ENCODE peak calls at places on chromosomes 7 and 10, in seven cellular contexts. M is anterior cingulate cortex, V is lower lobe of right lung, Z is neural crest cell, Q is cardiac muscle cell, S is SW480, T is H7. B is an unnamed sample.

GRCh38 chr7:99011706-99012404 is 132.1 kb downstream of the SMURF1 start:
- DNase-seq in M (no peak), S (no peak), V (no peak), Q (no peak), T (peak; percentile 43), Z (no peak), B (no peak)

GRCh38 chr10:67476201-67476600 is 219.8 kb downstream of the CTNNA3 start:
- DNase-seq in M (no peak), Q (no peak), V (no peak), T (peak; percentile 7), Z (no peak), S (no peak), B (no peak)

GRCh38 chr10:60203993-60204618 is 185.6 kb downstream of the ANK3 start:
- DNase-seq in V (no peak), S (peak; percentile 22), Q (peak; percentile 75), T (no peak), Z (peak; percentile 6), M (no peak), B (peak; percentile 33)

GRCh38 chr7:141094336-141095070 is 20.6 kb downstream of the TMEM178B start:
- DNase-seq in Z (no peak), M (no peak), V (no peak), Q (no peak), T (no peak), S (no peak), B (no peak)

GRCh38 chr7:32154797-32155196 is 84.6 kb upstream of the PDE1C start:
- DNase-seq in T (no peak), V (no peak), M (no peak), Z (no peak), Q (peak; percentile 60), S (no peak), B (no peak)

GRCh38 chr7:25832926-25833325 is 319.1 kb upstream of the NFE2L3 start:
- DNase-seq in Q (peak; percentile 77), V (no peak), M (no peak), S (no peak), T (no peak), Z (no peak), B (no peak)

GRCh38 chr7:3912291-3912690 is 611.2 kb downstream of the SDK1 start:
- DNase-seq in M (no peak), Z (no peak), V (no peak), Q (no peak), S (no peak), T (peak; percentile 24), B (no peak)

GRCh38 chr10:113895018-113895417 is 40.6 kb downstream of the NHLRC2 start:
- DNase-seq in T (no peak), Q (peak; percentile 39), Z (no peak), V (no peak), M (no peak), S (peak; percentile 23), B (no peak)

GRCh38 chr10:95487994-95488393 is 73.2 kb downstream of the SORBS1 start:
- DNase-seq in Z (no peak), Q (no peak), S (no peak), M (no peak), T (no peak), V (no peak), B (no peak)

GRCh38 chr10:123990889-123991288 is 99.3 kb upstream of the CPXM2 start:
- DNase-seq in Q (no peak), V (no peak), T (peak; percentile 2), M (no peak), Z (no peak), S (no peak), B (no peak)

GRCh38 chr10:90857635-90858488 is at the start of gene HTR7:
- DNase-seq in M (no peak), Q (peak; percentile 69), T (peak; percentile 93), V (peak; percentile 73), S (peak; percentile 37), Z (peak; percentile 62), B (peak; percentile 77)

GRCh38 chr7:50696810-50697582 is 85.7 kb downstream of the GRB10 start:
- DNase-seq in V (no peak), T (no peak), Q (peak; percentile 20), Z (no peak), S (peak; percentile 14), M (no peak), B (no peak)

GRCh38 chr10:119290301-119291036 is 83.1 kb downstream of the GRK5 start:
- DNase-seq in Z (no peak), T (no peak), M (no peak), V (no peak), S (no peak), Q (no peak), B (no peak)

GRCh38 chr10:70629338-70629737 is 26.8 kb upstream of the PRF1 start:
- DNase-seq in T (no peak), Z (no peak), V (no peak), M (no peak), S (no peak), Q (no peak), B (no peak)

GRCh38 chr10:84177541-84178386 is 4.2 kb downstream of the GPR15LG start:
- DNase-seq in T (no peak), M (no peak), Q (no peak), Z (no peak), S (no peak), V (no peak), B (no peak)

GRCh38 chr10:112314822-112315474 is 31.7 kb downstream of the TECTB start:
- DNase-seq in M (peak; percentile 62), S (peak; percentile 50), Q (peak; percentile 82), V (peak; percentile 80), T (peak; percentile 58), Z (peak; percentile 88), B (peak; percentile 80)

GRCh38 chr10:49009231-49009979 is 69.8 kb upstream of the LRRC18 start:
- DNase-seq in Z (no peak), S (no peak), M (no peak), T (no peak), Q (no peak), V (no peak), B (no peak)

GRCh38 chr10:11260136-11260535 is 242.5 kb downstream of the CELF2 start:
- DNase-seq in Q (no peak), Z (no peak), S (no peak), V (no peak), T (no peak), M (no peak), B (peak; percentile 18)

GRCh38 chr10:78768882-78769281 is 299.9 kb upstream of the ZMIZ1 start:
- DNase-seq in V (no peak), T (no peak), S (no peak), M (no peak), Z (no peak), Q (no peak), B (no peak)

GRCh38 chr10:92218569-92218968 is 72.3 kb downstream of the CPEB3 start:
- DNase-seq in V (no peak), S (no peak), Z (no peak), T (no peak), M (no peak), Q (no peak), B (no peak)

GRCh38 chr10:18666810-18667209 is 7.6 kb downstream of the ARL5B start:
- DNase-seq in Z (no peak), Q (peak; percentile 61), S (no peak), M (no peak), V (no peak), T (no peak), B (no peak)

GRCh38 chr10:77526861-77527617 is 110.6 kb downstream of the KCNMA1 start:
- DNase-seq in Q (no peak), V (no peak), M (no peak), S (no peak), Z (no peak), T (peak; percentile 43), B (no peak)

GRCh38 chr7:154672659-154673415 is 330.1 kb downstream of the PAXIP1 start:
- DNase-seq in V (no peak), T (no peak), S (no peak), M (no peak), Z (no peak), Q (no peak), B (no peak)

GRCh38 chr10:93515071-93515962 is 18.9 kb downstream of the CEP55 start:
- DNase-seq in M (no peak), Q (peak; percentile 46), V (no peak), T (no peak), S (no peak), Z (no peak), B (no peak)

GRCh38 chr10:131090761-131091661 is 220.5 kb downstream of the TCERG1L start:
- DNase-seq in Z (no peak), S (peak; percentile 68), T (peak; percentile 80), M (no peak), Q (no peak), V (no peak), B (no peak)

GRCh38 chr10:111083222-111084095 is 6.6 kb downstream of the ADRA2A start:
- DNase-seq in V (no peak), Q (no peak), T (peak; percentile 21), Z (no peak), M (no peak), S (no peak), B (no peak)

GRCh38 chr7:44131173-44132009 is 8.0 kb upstream of the POLD2 start:
- DNase-seq in V (no peak), Q (peak; percentile 33), Z (no peak), T (peak; percentile 76), M (no peak), S (peak; percentile 78), B (no peak)

GRCh38 chr10:114259825-114260224 is 20.8 kb downstream of the VWA2 start:
- DNase-seq in Z (no peak), V (no peak), S (no peak), Q (peak; percentile 73), T (no peak), M (no peak), B (no peak)

GRCh38 chr10:11776080-11776479 is 33.9 kb downstream of the ECHDC3 start:
- DNase-seq in T (no peak), S (no peak), M (no peak), Z (no peak), Q (no peak), V (no peak), B (no peak)

GRCh38 chr10:100811261-100811660 is 65.9 kb downstream of the PAX2 start:
- DNase-seq in T (peak; percentile 24), Z (no peak), S (no peak), V (no peak), Q (no peak), M (no peak), B (no peak)

GRCh38 chr7:87506243-87507180 is 31.0 kb upstream of the ABCB4 start:
- DNase-seq in T (no peak), V (no peak), M (no peak), Q (peak; percentile 16), Z (no peak), S (peak; percentile 62), B (no peak)

GRCh38 chr10:17029581-17030271 is 99.9 kb downstream of the CUBN start:
- DNase-seq in Z (no peak), Q (peak; percentile 92), V (peak; percentile 77), S (peak; percentile 86), T (no peak), M (peak; percentile 9), B (peak; percentile 23)

GRCh38 chr10:75014516-75015230 is 96.8 kb upstream of the SAMD8 start:
- DNase-seq in Q (no peak), S (no peak), M (no peak), T (no peak), V (no peak), Z (no peak), B (no peak)

GRCh38 chr10:112137381-112137987 is 46.1 kb downstream of the GPAM start:
- DNase-seq in V (peak; percentile 73), T (peak; percentile 89), S (peak; percentile 36), Q (peak; percentile 72), Z (peak; percentile 96), M (peak; percentile 65), B (peak; percentile 88)